ENCODE peak calls at places on chromosomes 6 and 20, in five cellular contexts. One of them, this sample, is unnamed.
A peak's percentile ranks its signal among the peaks of the same experiment; 100 is the strongest.

GRCh38 chr20:4451487-4451886 is 270.2 kb upstream of the PRND start:
- DNase-seq in GM23248: no peak
- DNase-seq in SK-N-SH: no peak
- DNase-seq in PC-3: no peak
- DNase-seq in Karpas-422: no peak
- DNase-seq in this sample: no peak

GRCh38 chr20:47648943-47649342 is 136.3 kb downstream of the SULF2 start:
- DNase-seq in GM23248: no peak
- DNase-seq in SK-N-SH: no peak
- DNase-seq in PC-3: no peak
- DNase-seq in Karpas-422: no peak
- DNase-seq in this sample: no peak

GRCh38 chr20:50027611-50028105 is 44.9 kb downstream of the SNAI1 start:
- DNase-seq in GM23248: peak; percentile 95
- DNase-seq in SK-N-SH: peak; percentile 92
- DNase-seq in PC-3: peak; percentile 96
- DNase-seq in Karpas-422: no peak
- DNase-seq in this sample: no peak

GRCh38 chr6:85660181-85660611 is 17.5 kb upstream of the SYNCRIP start:
- DNase-seq in GM23248: peak; percentile 98
- DNase-seq in SK-N-SH: peak; percentile 64
- DNase-seq in PC-3: peak; percentile 5
- DNase-seq in Karpas-422: no peak
- DNase-seq in this sample: no peak

GRCh38 chr6:148769304-148769968 is 22.6 kb downstream of the UST start:
- DNase-seq in GM23248: no peak
- DNase-seq in SK-N-SH: no peak
- DNase-seq in PC-3: no peak
- DNase-seq in Karpas-422: no peak
- DNase-seq in this sample: no peak

GRCh38 chr6:150294713-150295112 is 74.1 kb upstream of the IYD start:
- DNase-seq in GM23248: no peak
- DNase-seq in SK-N-SH: no peak
- DNase-seq in PC-3: no peak
- DNase-seq in Karpas-422: no peak
- DNase-seq in this sample: no peak

GRCh38 chr6:149830731-149831379 is 33.3 kb downstream of the LRP11 start:
- DNase-seq in GM23248: peak; percentile 71
- DNase-seq in SK-N-SH: no peak
- DNase-seq in PC-3: no peak
- DNase-seq in Karpas-422: peak; percentile 49
- DNase-seq in this sample: no peak

GRCh38 chr6:166471797-166472260 is 89.1 kb upstream of the MPC1 start:
- DNase-seq in GM23248: no peak
- DNase-seq in SK-N-SH: peak; percentile 82
- DNase-seq in PC-3: no peak
- DNase-seq in Karpas-422: no peak
- DNase-seq in this sample: no peak

GRCh38 chr6:28944412-28945006 is 20.7 kb upstream of the TRIM27 start:
- DNase-seq in GM23248: peak; percentile 80
- DNase-seq in SK-N-SH: peak; percentile 47
- DNase-seq in PC-3: peak; percentile 89
- DNase-seq in Karpas-422: peak; percentile 94
- DNase-seq in this sample: peak; percentile 82

GRCh38 chr20:3712279-3712873 is at the start of gene SIGLEC1:
- DNase-seq in GM23248: no peak
- DNase-seq in SK-N-SH: no peak
- DNase-seq in PC-3: no peak
- DNase-seq in Karpas-422: no peak
- DNase-seq in this sample: no peak

GRCh38 chr20:58800134-58800650 is 50.5 kb downstream of the GNAS-AS1 start:
- DNase-seq in GM23248: no peak
- DNase-seq in SK-N-SH: no peak
- DNase-seq in PC-3: no peak
- DNase-seq in Karpas-422: no peak
- DNase-seq in this sample: no peak

GRCh38 chr6:32081168-32081624 is 27.9 kb downstream of the TNXB start:
- DNase-seq in GM23248: peak; percentile 97
- DNase-seq in SK-N-SH: peak; percentile 50
- DNase-seq in PC-3: peak; percentile 74
- DNase-seq in Karpas-422: no peak
- DNase-seq in this sample: no peak

GRCh38 chr6:121482004-121482693 is 46.7 kb downstream of the GJA1 start:
- DNase-seq in GM23248: peak; percentile 81
- DNase-seq in SK-N-SH: peak; percentile 3
- DNase-seq in PC-3: peak; percentile 80
- DNase-seq in Karpas-422: no peak
- DNase-seq in this sample: no peak

GRCh38 chr6:89596484-89596883 is 42.1 kb downstream of the LYRM2 start:
- DNase-seq in GM23248: no peak
- DNase-seq in SK-N-SH: no peak
- DNase-seq in PC-3: peak; percentile 12
- DNase-seq in Karpas-422: peak; percentile 58
- DNase-seq in this sample: no peak

GRCh38 chr20:5402903-5403531 is 86.3 kb upstream of the PROKR2 start:
- DNase-seq in GM23248: peak; percentile 44
- DNase-seq in SK-N-SH: no peak
- DNase-seq in PC-3: peak; percentile 64
- DNase-seq in Karpas-422: peak; percentile 81
- DNase-seq in this sample: peak; percentile 46

GRCh38 chr6:155171747-155172191 is 92.0 kb upstream of the CLDN20 start:
- DNase-seq in GM23248: peak; percentile 51
- DNase-seq in SK-N-SH: no peak
- DNase-seq in PC-3: no peak
- DNase-seq in Karpas-422: no peak
- DNase-seq in this sample: no peak

GRCh38 chr20:56865055-56865454 is 235.9 kb downstream of the TFAP2C start:
- DNase-seq in GM23248: peak; percentile 55
- DNase-seq in SK-N-SH: no peak
- DNase-seq in PC-3: no peak
- DNase-seq in Karpas-422: no peak
- DNase-seq in this sample: no peak

GRCh38 chr6:147936703-147937102 is 405.9 kb upstream of the SASH1 start:
- DNase-seq in GM23248: no peak
- DNase-seq in SK-N-SH: no peak
- DNase-seq in PC-3: no peak
- DNase-seq in Karpas-422: no peak
- DNase-seq in this sample: no peak

GRCh38 chr6:167450631-167451030 is 125.7 kb downstream of the TTLL2 start:
- DNase-seq in GM23248: no peak
- DNase-seq in SK-N-SH: no peak
- DNase-seq in PC-3: no peak
- DNase-seq in Karpas-422: no peak
- DNase-seq in this sample: no peak

GRCh38 chr6:3307436-3307835 is 48.7 kb downstream of the PSMG4 start:
- DNase-seq in GM23248: no peak
- DNase-seq in SK-N-SH: no peak
- DNase-seq in PC-3: no peak
- DNase-seq in Karpas-422: no peak
- DNase-seq in this sample: no peak

GRCh38 chr6:111173946-111174345 is 86.6 kb downstream of the SLC16A10 start:
- DNase-seq in GM23248: no peak
- DNase-seq in SK-N-SH: no peak
- DNase-seq in PC-3: no peak
- DNase-seq in Karpas-422: no peak
- DNase-seq in this sample: no peak

GRCh38 chr6:154002894-154003293 is 36.1 kb upstream of the OPRM1 start:
- DNase-seq in GM23248: no peak
- DNase-seq in SK-N-SH: no peak
- DNase-seq in PC-3: no peak
- DNase-seq in Karpas-422: no peak
- DNase-seq in this sample: no peak

GRCh38 chr6:94065707-94066337 is 646.5 kb upstream of the EPHA7 start:
- DNase-seq in GM23248: no peak
- DNase-seq in SK-N-SH: no peak
- DNase-seq in PC-3: no peak
- DNase-seq in Karpas-422: no peak
- DNase-seq in this sample: no peak

GRCh38 chr6:35247642-35248231 is 11.8 kb upstream of the ZNF76 start:
- DNase-seq in GM23248: peak; percentile 12
- DNase-seq in SK-N-SH: no peak
- DNase-seq in PC-3: no peak
- DNase-seq in Karpas-422: no peak
- DNase-seq in this sample: no peak

GRCh38 chr6:111759836-111760785 is 113.1 kb downstream of the FYN start:
- DNase-seq in GM23248: peak; percentile 88
- DNase-seq in SK-N-SH: peak; percentile 65
- DNase-seq in PC-3: no peak
- DNase-seq in Karpas-422: peak; percentile 75
- DNase-seq in this sample: peak; percentile 40

GRCh38 chr6:116096979-116097816 is 3.5 kb upstream of the NT5DC1 start:
- DNase-seq in GM23248: peak; percentile 57
- DNase-seq in SK-N-SH: peak; percentile 16
- DNase-seq in PC-3: peak; percentile 23
- DNase-seq in Karpas-422: peak; percentile 57
- DNase-seq in this sample: peak; percentile 25

GRCh38 chr6:135423649-135424128 is 73.9 kb downstream of the AHI1 start:
- DNase-seq in GM23248: peak; percentile 58
- DNase-seq in SK-N-SH: peak; percentile 18
- DNase-seq in PC-3: peak; percentile 57
- DNase-seq in Karpas-422: peak; percentile 81
- DNase-seq in this sample: peak; percentile 77

GRCh38 chr6:44505751-44506150 is 118.2 kb downstream of the CDC5L start:
- DNase-seq in GM23248: no peak
- DNase-seq in SK-N-SH: no peak
- DNase-seq in PC-3: no peak
- DNase-seq in Karpas-422: no peak
- DNase-seq in this sample: no peak

GRCh38 chr6:44504321-44504761 is 116.8 kb downstream of the CDC5L start:
- DNase-seq in GM23248: no peak
- DNase-seq in SK-N-SH: no peak
- DNase-seq in PC-3: no peak
- DNase-seq in Karpas-422: no peak
- DNase-seq in this sample: no peak

GRCh38 chr6:44507014-44507413 is 119.5 kb downstream of the CDC5L start:
- DNase-seq in GM23248: no peak
- DNase-seq in SK-N-SH: no peak
- DNase-seq in PC-3: no peak
- DNase-seq in Karpas-422: no peak
- DNase-seq in this sample: no peak

GRCh38 chr6:44500074-44500473 is 112.6 kb downstream of the CDC5L start:
- DNase-seq in GM23248: no peak
- DNase-seq in SK-N-SH: no peak
- DNase-seq in PC-3: no peak
- DNase-seq in Karpas-422: no peak
- DNase-seq in this sample: no peak

DNA sequence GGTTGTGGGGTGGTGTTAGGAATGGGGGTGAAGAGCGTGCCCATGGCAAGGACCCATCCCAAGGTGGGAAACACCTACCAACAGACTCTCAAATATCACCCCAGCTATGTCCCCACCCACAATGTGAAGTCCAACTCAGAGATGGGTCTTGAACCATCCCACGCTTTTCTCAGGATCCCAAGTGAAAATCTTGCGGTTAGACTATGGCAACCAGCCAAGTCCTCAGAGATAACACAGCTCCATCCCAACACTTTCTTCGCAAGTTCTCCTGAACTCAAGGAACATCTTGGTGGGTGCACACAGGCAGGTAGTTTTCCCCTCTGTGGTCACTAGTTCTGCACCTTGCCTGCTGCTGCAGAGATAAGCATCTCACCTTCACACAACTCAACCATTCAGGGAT is 116.0 kb downstream of the CDC5L start:
- DNase-seq in GM23248: no peak
- DNase-seq in SK-N-SH: no peak
- DNase-seq in PC-3: no peak
- DNase-seq in Karpas-422: no peak
- DNase-seq in this sample: no peak
- H3K9me2 ChIP-seq in GM23248: no peaks in the 10 kb centered on the region
- H3K9me2 ChIP-seq in SK-N-SH: no peaks in the 10 kb centered on the region
- H3K9me2 ChIP-seq in PC-3: peaks cover 4% of the 10 kb centered on the region
- H3K9me2 ChIP-seq in Karpas-422: no peaks in the 10 kb centered on the region
- H3K9me2 ChIP-seq in this sample: no peaks in the 10 kb centered on the region

DNA sequence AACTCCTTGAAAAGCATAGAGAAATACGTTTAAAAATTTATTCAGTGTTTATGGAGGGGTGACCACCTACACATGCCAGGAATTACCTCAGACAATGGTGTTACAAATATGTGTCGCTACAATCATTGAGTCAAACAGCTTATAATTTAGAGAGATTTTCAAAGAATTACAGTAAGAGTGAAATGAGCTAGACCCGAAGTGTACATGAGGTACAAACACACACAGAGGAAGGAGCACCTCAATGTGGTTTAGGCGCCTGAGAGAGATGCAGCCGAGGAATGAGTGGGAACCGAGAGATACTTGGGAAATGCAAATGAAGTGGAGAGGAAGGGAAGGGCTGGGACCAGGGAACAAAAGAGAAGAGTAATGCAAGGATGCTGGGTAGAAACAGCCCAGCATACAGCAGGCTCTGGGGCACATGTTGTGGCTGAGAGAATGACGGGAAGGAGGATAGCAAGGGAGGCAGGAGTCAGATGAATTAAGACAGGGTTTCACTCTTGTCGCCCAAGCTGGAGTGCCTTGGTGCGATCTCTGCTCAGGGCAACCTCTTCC is 15.5 kb downstream of the EEF1E1 start:
- DNase-seq in GM23248: no peak
- DNase-seq in SK-N-SH: no peak
- DNase-seq in PC-3: no peak
- DNase-seq in Karpas-422: no peak
- DNase-seq in this sample: no peak
- H3K36me3 ChIP-seq in GM23248: peaks cover 18% of the 10 kb centered on the region
- H3K36me3 ChIP-seq in SK-N-SH: peaks cover 33% of the 10 kb centered on the region
- H3K36me3 ChIP-seq in PC-3: peaks cover 38% of the 10 kb centered on the region
- H3K36me3 ChIP-seq in Karpas-422: peaks cover 56% of the 10 kb centered on the region
- H3K36me3 ChIP-seq in this sample: peaks cover 92% of the 10 kb centered on the region

DNA sequence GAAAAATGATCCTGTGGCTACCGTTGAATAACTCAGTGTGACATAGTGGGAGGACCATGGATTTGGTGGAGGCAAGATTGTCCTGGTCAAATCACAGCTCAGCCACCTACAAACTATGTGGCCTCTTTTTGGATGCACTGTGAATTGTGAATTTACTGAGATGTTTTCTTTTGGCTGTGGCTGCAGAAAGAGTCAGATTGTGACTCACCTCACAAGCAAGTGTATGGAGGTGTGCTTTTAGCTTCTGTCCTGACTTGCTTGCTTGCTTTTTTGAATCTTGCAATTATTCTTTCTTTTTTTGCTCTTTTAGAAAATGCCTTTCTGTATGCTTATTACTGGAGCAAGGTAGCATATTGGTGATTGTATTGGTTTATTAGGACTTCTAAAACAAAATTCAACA is 122.9 kb upstream of the FOXO3 start:
- DNase-seq in GM23248: peak; percentile 49
- DNase-seq in SK-N-SH: no peak
- DNase-seq in PC-3: no peak
- DNase-seq in Karpas-422: no peak
- DNase-seq in this sample: no peak
- H3K9me2 ChIP-seq in GM23248: no peaks in the 10 kb centered on the region
- H3K9me2 ChIP-seq in SK-N-SH: no peaks in the 10 kb centered on the region
- H3K9me2 ChIP-seq in PC-3: no peaks in the 10 kb centered on the region
- H3K9me2 ChIP-seq in Karpas-422: no peaks in the 10 kb centered on the region
- H3K9me2 ChIP-seq in this sample: no peaks in the 10 kb centered on the region

DNA sequence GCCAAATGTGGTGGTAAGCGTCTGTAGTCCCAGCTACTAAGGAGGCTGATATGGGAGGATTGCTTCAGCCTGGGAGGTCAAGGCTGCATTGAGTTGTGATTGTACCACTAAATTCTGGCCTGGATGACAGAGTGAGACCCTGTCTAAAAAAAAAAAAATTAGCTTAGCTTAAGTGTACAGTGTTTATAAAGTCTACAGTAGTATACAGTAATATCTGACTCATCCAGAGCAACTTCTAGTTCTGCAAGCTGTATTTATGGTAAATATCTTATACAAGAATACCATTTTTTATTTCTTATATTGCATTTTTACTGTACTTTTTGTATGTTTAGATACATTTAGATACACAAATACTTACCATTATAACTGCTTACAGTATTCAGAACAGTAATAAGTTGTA is 58.1 kb downstream of the UQCC1 start:
- DNase-seq in GM23248: no peak
- DNase-seq in SK-N-SH: no peak
- DNase-seq in PC-3: no peak
- DNase-seq in Karpas-422: no peak
- DNase-seq in this sample: no peak
- H3K36me3 ChIP-seq in GM23248: peaks cover 24% of the 10 kb centered on the region
- H3K36me3 ChIP-seq in SK-N-SH: peaks cover 34% of the 10 kb centered on the region
- H3K36me3 ChIP-seq in PC-3: peaks cover 31% of the 10 kb centered on the region
- H3K36me3 ChIP-seq in Karpas-422: peaks cover 32% of the 10 kb centered on the region
- H3K36me3 ChIP-seq in this sample: peaks cover 81% of the 10 kb centered on the region